ENCODE peak calls at places on chromosomes 4 and X, in six cellular contexts. Z, P, G, I, R and V are unnamed samples.

GRCh38 chr4:98448923-98449322 is 187.7 kb downstream of the RAP1GDS1 start:
- DNase-seq in Z (no peak), P (no peak), G (no peak), I (no peak), R (no peak), V (peak; percentile 44)

GRCh38 chr4:98261291-98262271 is at the start of gene RAP1GDS1:
- DNase-seq in Z (peak; percentile 67), P (no peak), G (peak; percentile 93), I (peak; percentile 70), R (peak; percentile 67), V (no peak)

GRCh38 chr4:115972967-115973366 is 859.5 kb upstream of the NDST4 start:
- DNase-seq in Z (no peak), P (no peak), G (no peak), I (no peak), R (no peak), V (no peak)

GRCh38 chr4:16082424-16083216 is 1.2 kb downstream of the PROM1 start:
- DNase-seq in Z (no peak), P (no peak), G (peak; percentile 92), I (peak; percentile 64), R (no peak), V (no peak)

GRCh38 chrX:49019599-49020249 is 17.7 kb upstream of the GRIPAP1 start:
- DNase-seq in Z (no peak), P (no peak), G (no peak), I (no peak), R (no peak), V (no peak)

GRCh38 chrX:41661366-41662095 is 27.2 kb upstream of the GPR34 start:
- DNase-seq in Z (no peak), P (no peak), G (no peak), I (no peak), R (no peak), V (no peak)

GRCh38 chr4:17316566-17316965 is 195.3 kb downstream of the QDPR start:
- DNase-seq in Z (no peak), P (no peak), G (no peak), I (no peak), R (no peak), V (no peak)

GRCh38 chr4:88143504-88143903 is 14.9 kb downstream of the ABCG2 start:
- DNase-seq in Z (peak; percentile 82), P (no peak), G (no peak), I (no peak), R (no peak), V (no peak)

GRCh38 chr4:54446556-54446955 is 211.2 kb upstream of the KIT start:
- DNase-seq in Z (no peak), P (no peak), G (no peak), I (no peak), R (no peak), V (no peak)

GRCh38 chr4:159723341-159724048 is 620.6 kb downstream of the RAPGEF2 start:
- DNase-seq in Z (no peak), P (no peak), G (no peak), I (no peak), R (no peak), V (no peak)

GRCh38 chrX:153485396-153486080 is 9.2 kb upstream of the BGN start:
- DNase-seq in Z (no peak), P (no peak), G (no peak), I (no peak), R (no peak), V (no peak)

GRCh38 chr4:40395166-40395900 is 60.2 kb downstream of the CHRNA9 start:
- DNase-seq in Z (no peak), P (no peak), G (no peak), I (no peak), R (no peak), V (no peak)

GRCh38 chr4:84726356-84726755 is 143.4 kb downstream of the CDS1 start:
- DNase-seq in Z (no peak), P (peak; percentile 12), G (no peak), I (no peak), R (no peak), V (no peak)

GRCh38 chrX:340641-341423 is 22.2 kb upstream of the GTPBP6 start:
- DNase-seq in Z (no peak), P (no peak), G (no peak), I (no peak), R (no peak), V (no peak)

GRCh38 chrX:48590203-48591103 is 6.8 kb upstream of the WDR13 start:
- DNase-seq in Z (no peak), P (no peak), G (no peak), I (no peak), R (no peak), V (no peak)

GRCh38 chr4:31918891-31919290 is 1198.7 kb downstream of the PCDH7 start:
- DNase-seq in Z (no peak), P (no peak), G (no peak), I (no peak), R (no peak), V (no peak)